ENCODE peak calls at places on chromosomes 1 and 21, in seven cellular contexts. S is astrocyte, X is lower lobe of right lung, I is tibial nerve, U is heart right ventricle, A is left ventricle myocardium inferior, Y is fibroblast of lung. K is an unnamed sample. For H3K4me1, the result is how much of the 10 kb centered on the place peaks cover.

GRCh38 chr1:19639999-19640362 is 4.1 kb upstream of the NBL1 start:
- DNase-seq in S (no peak), X (no peak), I (peak), U (no peak), A (no peak), Y (no peak), K (no peak)

GRCh38 chr1:1175221-1176062 is 1.8 kb downstream of the TTLL10 start:
- DNase-seq in S (no peak), X (no peak), I (no peak), U (no peak), A (no peak), Y (no peak), K (no peak)

GRCh38 chr1:177068011-177068410 is 96.5 kb downstream of the ASTN1 start:
- DNase-seq in S (no peak), X (no peak), I (no peak), U (no peak), A (no peak), Y (no peak), K (no peak)

GRCh38 chr1:119911775-119912174 is 15.5 kb upstream of the ADAM30 start:
- DNase-seq in S (no peak), X (no peak), I (no peak), U (no peak), A (no peak), Y (no peak), K (no peak)

GRCh38 chr1:152189657-152190442 is 30.8 kb upstream of the RPTN start:
- DNase-seq in S (peak), X (peak), I (peak), U (peak), A (peak), Y (peak), K (peak)

GRCh38 chr1:41900611-41901444 is 17.9 kb downstream of the HIVEP3 start:
- DNase-seq in S (peak), X (no peak), I (no peak), U (no peak), A (no peak), Y (peak), K (no peak)

GRCh38 chr1:29136463-29136915 is 12.8 kb upstream of the TMEM200B start:
- DNase-seq in S (peak), X (no peak), I (no peak), U (no peak), A (no peak), Y (peak), K (no peak)

GRCh38 chr1:113536182-113536780 is 146.0 kb downstream of the MAGI3 start:
- DNase-seq in S (peak), X (no peak), I (no peak), U (no peak), A (no peak), Y (peak), K (no peak)

GRCh38 chr1:12040457-12041051 is 21.3 kb downstream of the MIIP start:
- DNase-seq in S (peak), X (no peak), I (peak), U (no peak), A (no peak), Y (peak), K (no peak)

GRCh38 chr1:200892958-200893357 is 1.7 kb upstream of the INAVA start:
- DNase-seq in S (no peak), X (no peak), I (no peak), U (no peak), A (no peak), Y (no peak), K (no peak)
- H3K4me3 ChIP-seq in S (no peak), X (no peak), I (no peak), U (no peak), A (no peak), Y (no peak), K (no peak)

DNA sequence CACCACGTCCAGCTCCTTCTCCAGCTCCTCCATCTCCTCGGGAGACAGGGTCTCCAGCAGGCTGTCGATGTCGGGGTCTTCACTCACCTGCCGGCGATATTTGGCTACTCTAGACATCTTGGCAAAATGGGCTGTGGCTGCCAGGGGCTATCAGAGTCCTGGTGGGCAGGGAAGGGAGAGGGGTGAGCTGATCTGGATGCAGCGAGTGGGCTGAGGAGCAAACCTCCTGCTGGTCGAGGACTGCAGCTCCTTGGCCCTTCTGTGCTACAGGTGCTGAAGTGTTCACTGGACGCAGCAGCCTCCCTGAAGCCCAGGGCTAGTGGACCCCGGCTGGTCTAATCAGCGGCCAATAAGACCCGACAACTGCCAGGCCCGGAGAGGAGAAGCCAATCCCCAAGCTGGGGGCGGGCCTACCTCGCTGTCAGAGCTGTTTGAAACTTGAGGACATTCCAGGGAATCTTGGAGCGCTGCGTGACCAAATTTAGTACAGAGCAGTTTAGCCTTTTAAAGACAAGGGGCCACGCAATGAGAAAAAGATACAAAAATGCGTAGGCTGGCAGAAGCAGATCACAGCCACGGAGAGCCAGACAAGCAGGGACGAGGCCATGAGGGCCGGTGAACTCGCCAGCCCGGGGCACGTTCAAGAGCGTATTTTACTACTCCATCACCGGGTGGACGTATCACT is at the start of gene LMOD1:
- DNase-seq in S (peak), X (peak), I (peak), U (peak), A (peak), Y (peak), K (peak)
- TF ChIP-seq CTCF in S (no peak), X (no peak), I (peak), U (no peak), A (no peak), Y (no peak), K (no peak)

GRCh38 chr1:9182784-9183257 is 51.8 kb upstream of the H6PD start:
- DNase-seq in S (no peak), X (no peak), I (no peak), U (no peak), A (peak), Y (no peak), K (no peak)

GRCh38 chr1:9183898-9184297 is 50.7 kb upstream of the H6PD start:
- DNase-seq in S (no peak), X (no peak), I (no peak), U (no peak), A (no peak), Y (no peak), K (no peak)

GRCh38 chr1:9183441-9183840 is 51.1 kb upstream of the H6PD start:
- DNase-seq in S (no peak), X (no peak), I (no peak), U (no peak), A (no peak), Y (no peak), K (no peak)

GRCh38 chr1:9181176-9181906 is 52.4 kb upstream of the GPR157 start:
- DNase-seq in S (no peak), X (peak), I (peak), U (peak), A (peak), Y (peak), K (peak)

DNA sequence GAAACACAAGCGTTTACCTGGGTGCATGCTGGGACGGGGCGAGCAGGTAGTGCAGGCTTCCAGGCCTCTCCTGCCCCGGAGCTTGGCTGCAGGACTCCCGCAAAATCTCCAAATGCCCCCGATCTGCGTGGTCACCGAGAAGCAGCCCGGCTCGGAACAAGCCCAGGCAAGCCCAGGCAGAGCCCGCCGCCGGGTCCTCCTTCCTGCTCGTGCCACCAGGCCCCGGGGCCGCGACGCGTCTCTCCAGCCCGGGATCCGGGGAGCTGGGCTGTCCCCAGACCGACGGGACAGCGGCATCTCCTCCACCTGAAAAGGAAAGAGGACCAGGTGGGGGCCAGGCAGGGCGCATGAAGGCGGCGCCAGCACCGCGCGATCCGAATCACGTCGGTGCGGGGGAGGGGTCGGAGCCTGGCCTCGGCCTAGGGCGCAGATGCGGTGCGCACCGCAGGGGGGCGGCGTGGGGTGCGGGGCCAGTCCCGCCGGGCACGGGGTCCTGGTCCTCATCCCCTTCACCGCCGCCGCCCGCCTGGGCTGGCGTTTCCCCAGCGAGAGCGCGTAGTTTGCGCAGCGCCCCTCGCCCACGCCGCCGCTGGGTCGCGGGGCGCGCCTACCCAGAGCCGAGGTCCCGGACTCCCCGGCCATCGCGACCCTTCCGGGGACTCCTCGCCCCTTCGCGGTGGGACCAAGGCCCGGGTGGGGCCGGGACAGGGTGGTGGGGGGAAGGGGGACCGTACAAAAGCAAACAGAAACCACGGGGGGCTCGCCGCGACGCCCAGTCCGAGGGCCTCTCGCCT is 52.4 kb upstream of the H6PD start:
- DNase-seq in S (no peak), X (peak), I (no peak), U (no peak), A (peak), Y (no peak), K (peak)
- H3K4me1 ChIP-seq in S (under half), X (under half), I (under half), U (under half), A (under half), Y (under half), K (under half)

DNA sequence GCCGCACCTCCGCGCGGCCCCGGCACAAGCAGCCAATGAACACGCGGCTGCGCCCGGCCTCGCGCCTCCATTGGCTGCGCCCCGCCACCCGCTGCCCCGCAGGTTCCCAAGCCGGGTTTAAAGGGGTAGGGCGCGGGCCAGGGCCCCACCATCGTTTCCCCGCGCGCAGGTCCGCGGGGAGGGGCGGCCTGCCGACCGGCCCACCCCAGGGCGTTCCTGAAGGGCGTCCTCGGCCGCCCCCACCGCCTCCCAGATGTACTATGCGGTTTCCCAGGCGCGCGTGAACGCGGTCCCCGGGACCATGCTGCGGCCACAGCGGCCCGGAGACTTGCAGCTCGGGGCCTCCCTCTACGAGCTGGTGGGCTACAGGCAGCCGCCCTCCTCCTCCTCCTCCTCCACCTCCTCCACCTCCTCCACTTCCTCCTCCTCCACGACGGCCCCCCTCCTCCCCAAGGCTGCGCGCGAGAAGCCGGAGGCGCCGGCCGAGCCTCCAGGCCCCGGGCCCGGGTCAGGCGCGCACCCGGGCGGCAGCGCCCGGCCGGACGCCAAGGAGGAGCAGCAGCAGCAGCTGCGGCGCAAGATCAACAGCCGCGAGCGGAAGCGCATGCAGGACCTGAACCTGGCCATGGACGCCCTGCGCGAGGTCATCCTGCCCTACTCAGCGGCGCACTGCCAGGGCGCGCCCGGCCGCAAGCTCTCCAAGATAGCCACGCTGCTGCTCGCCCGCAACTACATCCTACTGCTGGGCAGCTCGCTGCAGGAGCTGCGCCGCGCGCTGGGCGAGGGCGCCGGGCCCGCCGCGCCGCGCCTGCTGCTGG is at the start of gene OLIG1:
- DNase-seq in S (peak), X (peak), I (no peak), U (no peak), A (peak), Y (peak), K (no peak)
- H3K4me3 ChIP-seq in S (no peak), X (peak), I (peak), U (peak), A (peak), Y (no peak), K (no peak)

GRCh38 chr1:44239961-44240371 is 26.7 kb downstream of the DMAP1 start:
- DNase-seq in S (no peak), X (peak), I (peak), U (peak), A (peak), Y (no peak), K (no peak)

GRCh38 chr1:44237721-44238457 is 24.6 kb downstream of the DMAP1 start:
- DNase-seq in S (no peak), X (peak), I (no peak), U (no peak), A (no peak), Y (peak), K (peak)

GRCh38 chr1:44240802-44241671 is 27.8 kb downstream of the DMAP1 start:
- DNase-seq in S (no peak), X (peak), I (no peak), U (no peak), A (no peak), Y (no peak), K (no peak)

GRCh38 chr1:44238651-44239050 is 25.4 kb downstream of the DMAP1 start:
- DNase-seq in S (no peak), X (no peak), I (no peak), U (no peak), A (no peak), Y (no peak), K (no peak)

DNA sequence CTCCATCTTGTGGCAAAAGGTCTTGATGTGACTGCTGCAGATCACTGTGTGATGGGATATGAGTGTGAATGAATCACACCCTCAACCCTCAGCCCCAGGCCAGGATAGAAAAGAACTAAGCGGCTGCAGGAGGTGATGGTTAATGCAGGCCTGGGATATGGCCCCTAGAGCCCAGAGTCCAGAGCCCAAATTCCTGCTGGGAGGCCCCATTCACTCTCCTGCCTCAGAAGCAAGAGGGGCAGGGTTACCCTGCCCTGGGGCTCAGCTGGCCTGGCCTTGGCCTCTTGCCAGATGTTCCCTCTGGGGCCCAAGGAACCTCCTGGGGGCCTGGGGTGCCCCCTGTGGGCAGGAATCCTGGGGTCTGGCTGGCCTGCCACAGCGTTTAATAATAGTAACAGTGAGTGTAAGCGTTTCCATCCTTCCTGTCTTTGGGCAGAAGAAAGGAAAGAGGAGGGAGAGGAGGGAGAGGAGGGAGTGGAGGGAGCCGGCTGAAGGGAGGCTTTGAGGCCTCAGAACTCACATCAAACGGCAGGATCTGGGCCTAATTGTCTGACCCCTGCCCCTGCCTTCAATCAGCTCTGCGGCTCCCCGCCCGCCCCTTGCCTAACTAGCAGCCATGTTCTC is 26.2 kb downstream of the DMAP1 start:
- DNase-seq in S (no peak), X (peak), I (peak), U (peak), A (no peak), Y (peak), K (no peak)
- TF ChIP-seq CTCF in S (peak), X (peak), I (peak), U (peak), A (peak), Y (no peak), K (no peak)

DNA sequence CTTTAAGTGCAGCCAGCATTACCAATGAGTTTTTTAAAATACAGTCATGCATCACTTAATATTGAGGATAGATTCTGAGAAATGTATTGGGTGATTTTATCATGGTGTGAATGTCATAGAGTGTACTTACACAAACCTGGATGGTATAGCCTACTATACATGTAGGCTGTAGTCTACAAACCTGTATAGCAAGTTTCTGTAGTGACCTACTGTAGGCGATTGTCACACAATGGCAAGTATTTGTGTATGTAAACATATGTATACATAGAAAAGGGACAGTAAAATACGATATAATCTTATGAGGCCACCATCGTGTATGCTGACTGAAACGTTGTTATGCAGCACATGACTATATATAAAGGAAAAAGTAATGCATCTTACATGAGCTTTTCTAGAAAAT is 48.2 kb downstream of the RPE65 start:
- DNase-seq in S (no peak), X (no peak), I (no peak), U (no peak), A (no peak), Y (no peak), K (no peak)
- H3K4me1 ChIP-seq in S (under half), X (under half), I (under half), U (under half), A (under half), Y (under half), K (under half)

GRCh38 chr1:161176468-161177111 is 717 bp downstream of the B4GALT3 start:
- DNase-seq in S (no peak), X (no peak), I (no peak), U (no peak), A (no peak), Y (no peak), K (no peak)

GRCh38 chr1:161177112-161177935 is at the start of gene B4GALT3:
- DNase-seq in S (peak), X (peak), I (peak), U (peak), A (peak), Y (peak), K (peak)

GRCh38 chr1:161177936-161178244 is 583 bp upstream of the B4GALT3 start:
- DNase-seq in S (no peak), X (no peak), I (no peak), U (no peak), A (no peak), Y (no peak), K (no peak)

GRCh38 chr1:161174911-161175310 is 2.4 kb downstream of the B4GALT3 start:
- DNase-seq in S (no peak), X (no peak), I (no peak), U (no peak), A (no peak), Y (no peak), K (no peak)

GRCh38 chr1:161175771-161176453 is 1.4 kb downstream of the B4GALT3 start:
- DNase-seq in S (no peak), X (no peak), I (no peak), U (no peak), A (no peak), Y (no peak), K (no peak)
- H3K4me3 ChIP-seq in S (no peak), X (peak), I (peak), U (peak), A (peak), Y (peak), K (no peak)

GRCh38 chr1:33142483-33143065 is 39.3 kb downstream of the TRIM62 start:
- DNase-seq in S (no peak), X (no peak), I (peak), U (no peak), A (no peak), Y (no peak), K (peak)

GRCh38 chr1:33137800-33138199 is 44.0 kb downstream of the TRIM62 start:
- DNase-seq in S (no peak), X (no peak), I (no peak), U (peak), A (peak), Y (peak), K (no peak)

GRCh38 chr1:33141781-33142180 is 40.1 kb downstream of the TRIM62 start:
- DNase-seq in S (no peak), X (no peak), I (no peak), U (no peak), A (no peak), Y (no peak), K (no peak)

GRCh38 chr1:33141216-33141615 is 40.6 kb downstream of the TRIM62 start:
- DNase-seq in S (no peak), X (no peak), I (no peak), U (no peak), A (no peak), Y (no peak), K (no peak)

GRCh38 chr1:33140153-33141149 is 41.4 kb downstream of the TRIM62 start:
- DNase-seq in S (no peak), X (no peak), I (no peak), U (no peak), A (no peak), Y (peak), K (peak)
- TF ChIP-seq CTCF in S (no peak), X (no peak), I (no peak), U (no peak), A (peak), Y (peak), K (no peak)

K was measured in adrenal gland.